ENCODE peak calls at places on chromosomes 5 and 9, in eight cellular contexts. H, L, F, K, A, M, U and P are unnamed samples.

GRCh38 chr9:87116492-87116891 is 169.2 kb upstream of the GAS1 start:
- DNase-seq in L (no peak), U (no peak), A (no peak), M (no peak), K (no peak), F (no peak), H (no peak), P (no peak)

GRCh38 chr9:38046669-38047300 is 22.2 kb downstream of the SHB start:
- DNase-seq in U (no peak), F (no peak), A (no peak), L (peak), H (no peak), K (peak), M (peak), P (no peak)

GRCh38 chr9:91734371-91734981 is 215.6 kb downstream of the ROR2 start:
- DNase-seq in A (peak), M (peak), U (no peak), F (peak), H (peak), L (peak), K (peak), P (peak)

GRCh38 chr5:59525957-59526356 is 367.6 kb downstream of the PDE4D start:
- DNase-seq in A (no peak), K (peak), H (no peak), U (no peak), M (no peak), F (peak), L (no peak), P (no peak)

GRCh38 chr9:79667716-79668458 is 96.1 kb downstream of the TLE4 start:
- DNase-seq in H (no peak), L (no peak), A (no peak), F (no peak), K (no peak), M (no peak), U (no peak), P (no peak)

GRCh38 chr5:172479034-172479783 is 24.9 kb upstream of the SH3PXD2B start:
- DNase-seq in H (peak), U (peak), K (peak), F (peak), L (peak), A (peak), M (peak), P (no peak)

GRCh38 chr9:133642708-133643361 is 6.7 kb downstream of the DBH start:
- DNase-seq in M (no peak), U (no peak), A (no peak), H (no peak), K (no peak), F (no peak), L (no peak), P (no peak)

GRCh38 chr5:136674178-136674577 is 308.8 kb upstream of the TRPC7 start:
- DNase-seq in M (no peak), A (peak), F (no peak), L (no peak), U (no peak), K (no peak), H (no peak), P (no peak)

GRCh38 chr5:64603676-64604075 is 86.6 kb upstream of the SHISAL2B start:
- DNase-seq in L (no peak), A (no peak), U (no peak), H (no peak), F (no peak), K (no peak), M (no peak), P (no peak)

GRCh38 chr5:73759771-73760170 is 133.8 kb downstream of the ARHGEF28 start:
- DNase-seq in L (no peak), H (no peak), F (no peak), A (no peak), M (peak), K (peak), U (no peak), P (no peak)

GRCh38 chr5:78362220-78362619 is 1.8 kb downstream of the SCAMP1 start:
- DNase-seq in L (no peak), A (no peak), K (no peak), H (no peak), M (no peak), F (no peak), U (no peak), P (no peak)

GRCh38 chr5:67678594-67678993 is 482.0 kb upstream of the CD180 start:
- DNase-seq in A (no peak), K (no peak), F (no peak), M (no peak), H (no peak), L (no peak), U (no peak), P (no peak)

GRCh38 chr9:123696476-123696875 is 233.4 kb downstream of the DENND1A start:
- DNase-seq in M (no peak), F (peak), K (no peak), A (no peak), U (no peak), H (no peak), L (no peak), P (no peak)

GRCh38 chr9:121975801-121976277 is 117.3 kb downstream of the TTLL11 start:
- DNase-seq in M (no peak), H (no peak), A (no peak), F (peak), L (no peak), K (peak), U (no peak), P (no peak)

GRCh38 chr9:98860871-98861293 is 53.4 kb downstream of the GALNT12 start:
- DNase-seq in U (peak), A (peak), F (peak), H (no peak), K (peak), M (peak), L (peak), P (no peak)
- TF ChIP-seq CTCF in U (peak), A (peak), F (peak), H (peak), K (peak), M (peak), L (no peak), P (no peak)

GRCh38 chr9:69412741-69413150 is 87.7 kb downstream of the ENTREP1 start:
- DNase-seq in L (peak), M (peak), H (peak), F (peak), A (peak), K (peak), U (peak), P (no peak)
- TF ChIP-seq CTCF in L (peak), M (peak), H (peak), F (peak), A (peak), K (peak), U (peak), P (no peak)

GRCh38 chr9:114503009-114503408 is 2.3 kb downstream of the WHRN start:
- DNase-seq in K (no peak), M (no peak), F (no peak), U (no peak), L (no peak), A (no peak), H (no peak), P (no peak)

GRCh38 chr9:114506082-114506390 is 763 bp upstream of the WHRN start:
- DNase-seq in F (no peak), A (no peak), M (no peak), L (no peak), K (no peak), H (no peak), U (no peak), P (no peak)

GRCh38 chr9:114503522-114504340 is 1.5 kb downstream of the WHRN start:
- DNase-seq in H (no peak), U (no peak), F (no peak), M (no peak), L (no peak), K (no peak), A (no peak), P (no peak)

GRCh38 chr9:114505187-114506081 is at the start of gene WHRN:
- DNase-seq in U (peak), K (peak), F (peak), L (peak), A (peak), M (peak), H (peak), P (peak)

DNA sequence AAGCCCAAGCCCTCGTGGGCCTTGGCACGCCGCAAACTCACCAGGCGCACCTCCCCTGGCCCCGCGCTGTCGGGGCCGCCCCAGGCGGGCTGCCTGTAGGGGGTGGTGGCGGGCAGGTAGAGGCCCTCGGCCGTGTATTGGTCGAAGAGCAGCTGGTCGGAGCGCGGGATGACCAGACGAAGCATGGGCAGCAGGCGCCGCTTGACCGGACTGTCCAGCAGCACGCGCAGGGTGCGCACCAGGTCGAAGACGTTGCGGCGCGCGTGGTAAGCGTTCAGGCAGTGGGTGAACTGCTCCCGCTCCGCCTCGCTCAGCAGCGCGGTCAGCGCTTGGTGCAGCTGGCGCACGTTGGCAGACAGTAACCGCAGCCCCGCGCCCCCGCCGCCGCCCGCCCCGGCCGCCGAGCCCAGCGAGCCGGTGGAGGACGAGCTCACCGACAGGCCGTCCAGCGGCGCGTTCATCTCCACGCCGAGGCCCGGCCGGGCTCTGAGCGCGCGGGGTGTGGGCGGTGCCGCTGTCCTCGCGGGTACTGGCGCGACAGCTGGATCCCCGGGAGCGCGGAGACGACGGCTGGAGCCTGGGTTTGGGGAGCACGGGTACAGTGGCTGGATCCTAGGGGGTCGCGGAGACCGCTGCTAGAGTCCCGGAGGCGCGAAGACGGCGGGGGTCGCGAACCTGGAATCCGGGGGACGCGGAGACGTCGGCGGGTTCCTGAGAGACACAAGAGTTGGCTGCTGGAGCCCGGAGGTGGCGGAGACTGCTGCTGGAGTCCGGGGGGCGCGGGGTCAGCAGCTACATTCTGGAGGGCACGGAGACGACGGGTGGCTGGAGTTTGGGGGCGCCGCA is 709 bp downstream of the WHRN start:
- DNase-seq in F (peak), H (peak), K (peak), U (no peak), L (peak), M (no peak), A (peak), P (peak)
- TF ChIP-seq CTCF in F (no peak), H (peak), K (peak), U (no peak), L (peak), M (peak), A (peak), P (no peak)

GRCh38 chr5:140549237-140550144 is 2.0 kb downstream of the EIF4EBP3 start:
- DNase-seq in A (peak), L (peak), K (no peak), U (no peak), H (no peak), F (peak), M (peak), P (no peak)

GRCh38 chr5:140546851-140547507 is 483 bp upstream of the EIF4EBP3 start:
- DNase-seq in K (no peak), U (no peak), A (no peak), F (peak), H (no peak), L (no peak), M (no peak), P (no peak)

GRCh38 chr5:140548300-140548688 is 832 bp downstream of the EIF4EBP3 start:
- DNase-seq in A (no peak), F (no peak), M (no peak), H (no peak), U (no peak), L (peak), K (no peak), P (no peak)

GRCh38 chr5:140548791-140549190 is 1.3 kb downstream of the EIF4EBP3 start:
- DNase-seq in U (no peak), K (no peak), L (no peak), A (no peak), H (no peak), M (no peak), F (no peak), P (no peak)

GRCh38 chr5:140547508-140548299 is at the start of gene EIF4EBP3:
- DNase-seq in A (peak), H (peak), F (peak), M (peak), U (peak), K (peak), L (peak), P (peak)
- TF ChIP-seq CTCF in A (peak), H (peak), F (peak), M (peak), U (peak), K (peak), L (peak), P (no peak)

GRCh38 chr5:122313941-122314340 is 1.9 kb downstream of the SNCAIP start:
- DNase-seq in K (no peak), F (no peak), H (no peak), A (no peak), U (no peak), L (no peak), M (no peak), P (no peak)

GRCh38 chr5:122311400-122311887 is 593 bp upstream of the SNCAIP start:
- DNase-seq in F (no peak), U (no peak), A (no peak), M (no peak), K (no peak), L (no peak), H (peak), P (no peak)

GRCh38 chr5:122313001-122313402 is 965 bp downstream of the SNCAIP start:
- DNase-seq in K (peak), U (peak), H (no peak), L (no peak), A (no peak), M (peak), F (no peak), P (no peak)

GRCh38 chr5:122311888-122312669 is at the start of gene SNCAIP:
- DNase-seq in H (peak), L (peak), M (peak), A (peak), F (peak), U (peak), K (peak), P (no peak)

DNA sequence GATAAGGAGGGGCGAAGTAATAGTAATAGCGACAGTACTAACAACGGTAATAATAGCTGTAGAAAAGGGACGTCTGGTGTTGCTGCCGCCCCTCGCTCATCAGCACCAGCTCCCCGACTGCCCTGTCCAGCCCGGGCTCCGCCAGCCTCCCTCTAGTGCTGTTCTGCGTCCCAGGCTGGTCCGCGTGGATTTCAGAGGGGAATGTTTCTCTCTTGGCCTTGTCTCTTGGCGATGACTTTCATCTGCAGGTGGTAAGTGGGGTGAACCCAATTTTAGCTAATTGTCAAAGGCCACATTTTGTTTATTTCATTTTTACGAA is 592 bp downstream of the SNCAIP start:
- DNase-seq in F (peak), H (peak), U (peak), K (peak), M (no peak), A (peak), L (no peak), P (no peak)
- TF ChIP-seq CTCF in F (no peak), H (no peak), U (no peak), K (no peak), M (no peak), A (no peak), L (no peak), P (no peak)

GRCh38 chr5:1666812-1667588 is 132.6 kb downstream of the MRPL36 start:
- DNase-seq in M (no peak), K (no peak), F (peak), A (peak), L (peak), H (peak), U (no peak), P (no peak)
- TF ChIP-seq CTCF in M (peak), K (peak), F (no peak), A (peak), L (peak), H (peak), U (no peak), P (no peak)

GRCh38 chr9:26809795-26810194 is 82.8 kb downstream of the CAAP1 start:
- DNase-seq in H (no peak), U (no peak), M (peak), K (peak), F (peak), L (peak), A (no peak), P (no peak)

GRCh38 chr9:26811106-26811505 is 81.5 kb downstream of the CAAP1 start:
- DNase-seq in A (no peak), K (no peak), L (no peak), M (peak), H (no peak), F (peak), U (no peak), P (no peak)

GRCh38 chr9:26814799-26815198 is 77.8 kb downstream of the CAAP1 start:
- DNase-seq in L (no peak), F (no peak), A (no peak), H (no peak), U (no peak), M (no peak), K (no peak), P (no peak)

GRCh38 chr9:26812217-26812616 is 80.4 kb downstream of the CAAP1 start:
- DNase-seq in A (no peak), H (no peak), K (no peak), F (no peak), U (no peak), M (no peak), L (no peak), P (no peak)

DNA sequence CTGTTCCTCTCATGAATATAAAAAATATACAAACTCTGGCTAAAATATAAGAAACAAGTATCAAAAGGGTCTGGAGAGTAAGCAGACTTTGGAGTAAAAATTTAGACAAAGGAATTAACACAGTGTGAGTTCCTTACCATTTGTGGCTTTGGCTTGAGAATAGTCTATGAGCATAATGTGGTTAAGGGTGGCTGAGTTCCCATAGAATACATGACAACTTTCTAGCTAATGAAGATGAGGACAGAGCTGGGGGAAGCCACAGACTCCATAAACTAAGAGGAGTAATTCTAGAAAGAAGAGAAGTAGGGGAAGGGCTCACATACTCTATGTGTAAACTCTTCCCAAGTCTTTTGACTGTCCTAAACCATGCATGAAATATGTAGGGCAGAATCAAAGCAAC is 79.4 kb downstream of the CAAP1 start:
- DNase-seq in A (no peak), K (peak), M (peak), L (no peak), F (no peak), U (no peak), H (no peak), P (no peak)
- TF ChIP-seq CTCF in A (no peak), K (no peak), M (no peak), L (no peak), F (no peak), U (no peak), H (no peak), P (no peak)

DNA sequence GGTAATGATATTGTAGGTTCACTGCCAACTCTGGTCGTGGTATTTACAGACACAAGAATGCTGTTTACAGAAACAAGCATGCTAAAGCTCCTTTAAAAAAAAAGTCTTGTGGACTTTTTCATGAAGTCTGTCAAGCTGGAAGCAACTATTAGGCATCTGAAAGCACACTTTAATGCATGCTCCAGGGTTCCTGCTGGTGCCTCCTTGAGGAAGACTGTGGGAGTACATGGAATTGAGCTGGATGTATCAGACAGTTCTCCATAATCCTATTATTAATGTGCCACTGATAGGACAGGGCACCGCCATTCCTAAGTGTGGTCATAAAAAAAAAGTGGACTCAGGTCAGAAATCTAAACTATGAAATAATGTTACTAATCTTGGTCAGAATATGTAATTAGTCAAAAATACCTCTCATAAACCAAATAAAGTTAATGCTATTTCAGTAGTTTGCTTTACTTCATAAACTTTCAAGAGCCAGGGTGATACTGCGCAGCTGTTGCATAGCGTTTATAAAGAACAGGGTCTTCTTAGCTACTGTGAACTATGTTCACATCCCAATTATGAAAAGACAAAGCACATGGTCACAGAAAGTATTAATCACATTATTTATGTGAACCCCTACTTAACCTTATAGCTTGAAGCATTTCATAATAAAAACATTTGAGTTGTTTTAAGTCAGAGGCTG is 390.8 kb upstream of the PTGER4 start:
- DNase-seq in A (no peak), M (no peak), L (no peak), H (no peak), K (no peak), U (no peak), F (no peak), P (no peak)
- TF ChIP-seq CTCF in A (no peak), M (peak), L (no peak), H (no peak), K (no peak), U (no peak), F (peak), P (no peak)

DNA sequence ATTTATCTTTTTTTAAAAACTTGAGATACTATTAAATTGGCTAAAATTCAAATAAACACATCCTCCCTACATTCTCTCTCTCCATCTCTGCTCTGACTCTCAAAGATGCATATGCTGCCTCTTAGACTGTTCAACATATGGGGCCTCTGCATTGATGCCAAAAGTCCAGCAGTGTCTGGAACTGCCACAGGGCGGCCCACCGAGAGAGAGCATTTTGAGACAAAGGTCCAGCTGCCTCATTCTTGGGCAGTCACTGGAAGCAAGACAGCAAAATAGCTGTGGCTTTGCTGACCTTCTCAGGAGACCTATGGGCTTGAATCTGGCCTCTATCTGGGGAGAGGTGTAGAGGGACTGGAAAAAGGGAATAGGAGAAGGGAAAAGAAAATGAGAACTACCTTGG is 12.9 kb upstream of the TSSK1B start:
- DNase-seq in K (peak), U (no peak), H (peak), F (peak), L (no peak), A (peak), M (no peak), P (no peak)
- TF ChIP-seq CTCF in K (peak), U (no peak), H (no peak), F (peak), L (no peak), A (peak), M (no peak), P (no peak)

DNA sequence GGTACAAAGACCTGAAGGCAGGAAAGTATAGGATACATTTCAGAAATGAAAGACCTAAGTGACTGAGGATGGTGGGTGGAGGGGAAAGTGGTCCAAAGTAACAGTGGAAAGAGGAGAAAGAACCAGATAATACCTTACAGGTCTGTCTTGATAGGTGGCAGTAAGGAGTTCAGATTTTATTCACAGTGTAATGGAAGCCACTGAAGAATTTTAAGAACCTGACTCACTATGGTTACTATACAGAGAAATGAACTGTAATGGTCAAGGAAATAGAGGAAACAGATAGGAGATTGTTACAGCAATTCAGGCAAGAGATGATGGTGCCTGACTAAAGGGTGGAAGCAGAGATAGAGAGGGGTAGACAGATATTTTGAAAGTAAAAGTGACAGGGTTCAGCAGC is 46.5 kb downstream of the EPB41L4A start:
- DNase-seq in U (no peak), F (no peak), A (no peak), L (no peak), M (no peak), H (no peak), K (no peak), P (no peak)
- TF ChIP-seq CTCF in U (no peak), F (no peak), A (no peak), L (no peak), M (no peak), H (no peak), K (no peak), P (no peak)